ENCODE peak calls at places on chromosome X, in four cellular contexts. Q, T, X and A are unnamed samples.

GRCh38 chrX:40780123-40780522 is 44.8 kb upstream of the MED14 start:
- DNase-seq in Q (no peak), X (no peak), T (no peak), A (no peak)

GRCh38 chrX:104118765-104119164 is 6.4 kb downstream of the ZCCHC18 start:
- DNase-seq in Q (no peak), T (no peak), X (no peak), A (no peak)

GRCh38 chrX:45801554-45801953 is 600.9 kb upstream of the DIPK2B start:
- DNase-seq in X (no peak), T (no peak), Q (no peak), A (no peak)

GRCh38 chrX:123561439-123562215 is 171.2 kb downstream of the THOC2 start:
- DNase-seq in X (no peak), Q (no peak), T (no peak), A (no peak)

GRCh38 chrX:108735680-108736508 is 469 bp downstream of the IRS4 start:
- DNase-seq in X (no peak), Q (no peak), T (peak), A (no peak)

GRCh38 chrX:17597836-17598434 is 139.4 kb upstream of the SCML1 start:
- DNase-seq in Q (no peak), X (no peak), T (no peak), A (no peak)

GRCh38 chrX:25344191-25344936 is 328.6 kb upstream of the ARX start:
- DNase-seq in X (no peak), T (no peak), Q (no peak), A (no peak)

GRCh38 chrX:989959-990510 is 222.4 kb downstream of the CRLF2 start:
- DNase-seq in Q (peak), X (peak), T (no peak), A (no peak)

GRCh38 chrX:102341867-102342266 is 94.9 kb downstream of the NXF2 start:
- DNase-seq in Q (no peak), X (no peak), T (no peak), A (no peak)

GRCh38 chrX:150935466-150935865 is 37.0 kb upstream of the CD99L2 start:
- DNase-seq in T (no peak), Q (no peak), X (no peak), A (no peak)

GRCh38 chrX:78316310-78316709 is 11.1 kb downstream of the CYSLTR1 start:
- DNase-seq in T (no peak), Q (no peak), X (no peak), A (no peak)

GRCh38 chrX:1491851-1492349 is 39.2 kb upstream of the ASMTL start:
- DNase-seq in Q (peak), T (peak), X (peak), A (peak)

GRCh38 chrX:135393046-135393445 is 28.7 kb upstream of the SMIM10L2A start:
- DNase-seq in T (no peak), Q (no peak), X (no peak), A (no peak)

GRCh38 chrX:112822892-112823291 is 17.7 kb downstream of the AMOT start:
- DNase-seq in T (peak), X (peak), Q (peak), A (no peak)

GRCh38 chrX:155218777-155219176 is 2.5 kb downstream of the VBP1 start:
- DNase-seq in T (no peak), X (no peak), Q (no peak), A (no peak)

GRCh38 chrX:137574102-137574783 is 8.3 kb downstream of the ZIC3 start:
- DNase-seq in T (peak), X (no peak), Q (no peak), A (no peak)

GRCh38 chrX:80879143-80879542 is 69.5 kb upstream of the BRWD3 start:
- DNase-seq in Q (no peak), X (no peak), T (no peak), A (no peak)

GRCh38 chrX:26783512-26784225 is 567.7 kb downstream of the MAGEB5 start:
- DNase-seq in Q (peak), T (peak), X (no peak), A (peak)

GRCh38 chrX:11998944-11999343 is 139.3 kb upstream of the FRMPD4 start:
- DNase-seq in Q (no peak), X (no peak), T (no peak), A (no peak)

GRCh38 chrX:130025256-130025655 is 42.8 kb downstream of the BCORL1 start:
- DNase-seq in X (no peak), Q (peak), T (peak), A (no peak)

GRCh38 chrX:114800719-114801118 is 216.7 kb downstream of the IL13RA2 start:
- DNase-seq in Q (no peak), T (no peak), X (peak), A (peak)

GRCh38 chrX:63889001-63889400 is 104.0 kb upstream of the ARHGEF9 start:
- DNase-seq in X (no peak), Q (no peak), T (no peak), A (no peak)
- TF ChIP-seq ELF4 in X (no peak), Q (no peak), T (no peak), A (no peak)

GRCh38 chrX:118560380-118560932 is 64.8 kb downstream of the DOCK11 start:
- DNase-seq in Q (no peak), T (no peak), X (no peak), A (no peak)
- TF ChIP-seq ELF4 in Q (no peak), T (no peak), X (no peak), A (no peak)

GRCh38 chrX:70226048-70226447 is 8.4 kb upstream of the AWAT1 start:
- DNase-seq in X (no peak), T (no peak), Q (no peak), A (no peak)

GRCh38 chrX:70219938-70220764 is 14.3 kb upstream of the AWAT1 start:
- DNase-seq in X (peak), T (no peak), Q (no peak), A (peak)
- TF ChIP-seq ELF4 in X (no peak), T (no peak), Q (no peak), A (no peak)

GRCh38 chrX:9671998-9672397 is 93.6 kb downstream of the GPR143 start:
- DNase-seq in X (no peak), T (no peak), Q (no peak), A (no peak)

GRCh38 chrX:9668537-9668936 is 97.1 kb downstream of the GPR143 start:
- DNase-seq in X (no peak), T (no peak), Q (no peak), A (no peak)

GRCh38 chrX:9676311-9676710 is 89.3 kb downstream of the GPR143 start:
- DNase-seq in X (no peak), T (no peak), Q (no peak), A (no peak)

GRCh38 chrX:9665113-9665512 is 100.5 kb downstream of the GPR143 start:
- DNase-seq in T (no peak), X (no peak), Q (no peak), A (no peak)

DNA sequence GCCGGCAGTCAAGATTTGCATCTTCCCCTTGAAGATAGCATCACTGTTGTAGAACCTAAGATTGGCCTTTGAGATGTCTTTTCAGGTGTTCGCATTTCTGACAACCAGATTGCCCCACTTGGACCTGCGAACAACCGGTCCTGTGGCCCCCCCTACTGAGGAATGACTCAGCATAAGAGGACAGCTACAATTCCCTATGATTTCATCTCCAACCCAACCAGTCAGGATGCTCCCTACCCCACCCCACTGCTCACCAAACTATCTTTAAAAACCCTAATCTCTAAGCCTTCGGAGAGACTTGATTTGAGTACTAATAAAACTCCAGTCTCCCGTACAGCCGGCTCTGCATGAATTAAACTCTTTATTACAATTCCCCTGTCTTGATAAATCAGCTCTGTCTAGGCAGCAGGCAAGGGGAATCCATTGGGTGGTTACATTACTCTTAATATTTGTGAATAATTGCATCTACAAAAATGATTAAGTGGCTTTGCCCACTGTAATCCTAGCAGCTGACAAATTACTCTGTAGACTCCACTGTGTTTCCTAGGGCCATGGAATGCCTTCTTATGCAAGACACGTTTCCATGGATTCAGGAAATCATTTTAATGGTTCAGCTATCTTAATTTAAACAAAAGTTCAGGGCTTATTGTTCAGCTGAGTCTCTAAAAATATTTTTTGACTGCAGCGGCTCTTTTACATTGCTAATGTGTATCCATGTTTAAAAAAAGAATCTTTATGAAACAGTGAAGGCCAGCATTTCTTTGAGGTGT is 95.3 kb downstream of the GPR143 start:
- DNase-seq in T (no peak), Q (no peak), X (peak), A (no peak)
- TF ChIP-seq ELF4 in T (no peak), Q (no peak), X (no peak), A (no peak)

DNA sequence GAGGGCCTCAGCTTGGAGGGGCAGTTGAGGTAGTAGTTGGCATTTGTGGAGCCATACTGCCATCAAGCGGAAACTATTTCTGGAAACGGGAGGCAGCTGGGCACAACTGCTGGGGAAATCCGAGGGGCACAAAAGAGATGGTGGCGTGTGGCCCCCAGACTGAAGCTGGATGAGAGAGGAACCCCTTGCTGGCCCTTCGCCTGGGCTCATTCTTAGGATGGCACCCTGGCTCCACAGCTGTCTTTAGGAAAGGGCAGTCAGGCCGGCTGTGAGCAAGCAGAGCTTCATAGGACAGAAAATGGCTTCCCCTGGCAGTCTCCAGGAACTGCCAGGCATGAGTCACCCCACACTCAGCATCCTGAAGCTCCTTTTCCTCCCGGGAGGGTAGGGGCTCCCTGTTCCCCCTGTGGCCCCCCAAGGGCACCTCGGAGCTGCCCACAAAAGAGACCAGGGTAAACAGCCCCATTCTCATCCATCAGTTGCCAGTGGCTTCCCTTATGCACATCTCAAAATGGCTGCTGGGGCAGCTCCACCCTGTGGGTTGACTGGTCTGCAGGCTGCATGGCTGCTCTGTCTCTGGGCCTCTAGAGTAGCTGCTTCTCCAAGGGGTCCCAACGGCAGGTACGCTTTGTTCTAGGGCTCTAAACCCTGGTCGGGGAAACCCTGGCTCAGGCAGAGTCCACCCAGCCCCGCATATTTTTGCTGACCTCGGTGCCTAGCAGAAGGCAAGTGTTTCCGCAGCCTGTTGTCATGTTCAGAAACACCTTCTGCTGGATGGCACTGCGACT is 64.7 kb downstream of the NBDY start:
- DNase-seq in Q (no peak), T (no peak), X (no peak), A (no peak)
- TF ChIP-seq ELF4 in Q (no peak), T (no peak), X (no peak), A (no peak)

GRCh38 chrX:94914235-94914634 is 1240.2 kb downstream of the FAM133A start:
- DNase-seq in T (no peak), X (no peak), Q (no peak), A (no peak)
- TF ChIP-seq ELF4 in T (no peak), X (no peak), Q (no peak), A (no peak)

GRCh38 chrX:74133156-74133796 is 170.7 kb upstream of the ZCCHC13 start:
- DNase-seq in Q (peak), T (no peak), X (peak), A (peak)

GRCh38 chrX:74132265-74132664 is 171.7 kb upstream of the ZCCHC13 start:
- DNase-seq in T (no peak), Q (no peak), X (no peak), A (no peak)
- TF ChIP-seq ELF4 in T (no peak), Q (no peak), X (no peak), A (no peak)